ENCODE peak calls at places on chromosomes 16 and 17, in five cellular contexts. B is body of pancreas, E is HCT116, R is mammary epithelial cell, A is Peyer's patch. Y is an unnamed sample. For H3K36me3, the result is how much of the 10 kb centered on the place peaks cover.

GRCh38 chr17:40458001-40458791 is 14.9 kb downstream of the IGFBP4 start:
- DNase-seq in A (no peak), E (no peak), R (no peak), B (peak), Y (no peak)

GRCh38 chr16:66616592-66616991 is 12.1 kb downstream of the CMTM3 start:
- DNase-seq in R (no peak), B (no peak), A (no peak), E (no peak), Y (no peak)

GRCh38 chr16:56933266-56933619 is 1.3 kb downstream of the HERPUD1 start:
- DNase-seq in R (no peak), B (no peak), A (no peak), E (no peak), Y (no peak)

GRCh38 chr16:20904507-20905079 is 4.0 kb downstream of the LYRM1 start:
- DNase-seq in A (no peak), E (peak), R (peak), B (peak), Y (no peak)

GRCh38 chr16:72848759-72849664 is 198.9 kb downstream of the ZFHX3 start:
- DNase-seq in A (peak), B (peak), E (peak), R (peak), Y (peak)

GRCh38 chr16:50114357-50115129 is 38.6 kb upstream of the TENT4B start:
- DNase-seq in E (no peak), B (no peak), A (no peak), R (peak), Y (no peak)

GRCh38 chr16:57341441-57342303 is 16.9 kb upstream of the CCL22 start:
- DNase-seq in A (no peak), B (peak), R (peak), E (no peak), Y (no peak)

GRCh38 chr17:7191571-7192270 is 12.6 kb upstream of the ASGR1 start:
- DNase-seq in R (no peak), A (no peak), B (peak), E (no peak), Y (no peak)

GRCh38 chr17:4087911-4088693 is 54.7 kb downstream of the ZZEF1 start:
- DNase-seq in A (no peak), B (no peak), E (no peak), R (peak), Y (no peak)

GRCh38 chr17:48593840-48594411 is 347 bp upstream of the HOXB5 start:
- DNase-seq in A (peak), R (peak), E (no peak), B (peak), Y (peak)

GRCh38 chr17:81253358-81254131 is 14.4 kb downstream of the NDUFAF8 start:
- DNase-seq in A (no peak), R (no peak), B (peak), E (no peak), Y (no peak)

GRCh38 chr17:1108810-1109605 is 70.8 kb downstream of the ABR start:
- DNase-seq in A (peak), B (peak), R (peak), E (no peak), Y (peak)

GRCh38 chr16:459761-460160 is 34.3 kb downstream of the RAB11FIP3 start:
- DNase-seq in E (no peak), R (no peak), B (no peak), A (no peak), Y (no peak)

GRCh38 chr16:84569382-84569987 is 48.4 kb downstream of the COTL1 start:
- DNase-seq in E (no peak), B (peak), A (no peak), R (no peak), Y (no peak)

GRCh38 chr17:31549121-31549524 is 157.6 kb downstream of the RAB11FIP4 start:
- DNase-seq in R (no peak), B (no peak), A (no peak), E (no peak), Y (no peak)

GRCh38 chr17:66507103-66507923 is 204.9 kb downstream of the PRKCA start:
- DNase-seq in E (peak), B (peak), A (no peak), R (peak), Y (no peak)

GRCh38 chr16:28140788-28141618 is 70.8 kb downstream of the XPO6 start:
- DNase-seq in R (no peak), B (peak), E (no peak), A (no peak), Y (no peak)

GRCh38 chr17:69729937-69730336 is 315.4 kb downstream of the MAP2K6 start:
- DNase-seq in B (no peak), R (peak), E (no peak), A (no peak), Y (no peak)

GRCh38 chr17:44198721-44199552 is 747 bp downstream of the ATXN7L3 start:
- DNase-seq in E (no peak), A (peak), B (peak), R (peak), Y (peak)

GRCh38 chr16:67781548-67781921 is 24.8 kb downstream of the RANBP10 start:
- DNase-seq in B (no peak), A (no peak), E (no peak), R (peak), Y (no peak)

GRCh38 chr17:34254651-34255380 is at the start of gene CCL2:
- DNase-seq in R (no peak), B (peak), E (no peak), A (no peak), Y (no peak)

GRCh38 chr17:55330344-55330933 is 65.7 kb downstream of the HLF start:
- DNase-seq in R (no peak), A (no peak), E (no peak), B (no peak), Y (no peak)

GRCh38 chr17:68840073-68840472 is 115.1 kb downstream of the ABCA8 start:
- DNase-seq in B (no peak), R (no peak), A (no peak), E (no peak), Y (no peak)

GRCh38 chr17:70278846-70279465 is 109.6 kb downstream of the KCNJ2 start:
- DNase-seq in B (no peak), E (no peak), A (no peak), R (no peak), Y (no peak)

GRCh38 chr17:80930335-80931040 is 61.2 kb upstream of the CHMP6 start:
- DNase-seq in E (no peak), B (no peak), A (peak), R (no peak), Y (no peak)

GRCh38 chr16:27600386-27600785 is 50.4 kb downstream of the KATNIP start:
- DNase-seq in B (no peak), A (no peak), R (no peak), E (no peak), Y (no peak)

GRCh38 chr17:43584666-43585102 is 38.5 kb upstream of the ETV4 start:
- DNase-seq in A (no peak), R (no peak), E (no peak), B (no peak), Y (no peak)

DNA sequence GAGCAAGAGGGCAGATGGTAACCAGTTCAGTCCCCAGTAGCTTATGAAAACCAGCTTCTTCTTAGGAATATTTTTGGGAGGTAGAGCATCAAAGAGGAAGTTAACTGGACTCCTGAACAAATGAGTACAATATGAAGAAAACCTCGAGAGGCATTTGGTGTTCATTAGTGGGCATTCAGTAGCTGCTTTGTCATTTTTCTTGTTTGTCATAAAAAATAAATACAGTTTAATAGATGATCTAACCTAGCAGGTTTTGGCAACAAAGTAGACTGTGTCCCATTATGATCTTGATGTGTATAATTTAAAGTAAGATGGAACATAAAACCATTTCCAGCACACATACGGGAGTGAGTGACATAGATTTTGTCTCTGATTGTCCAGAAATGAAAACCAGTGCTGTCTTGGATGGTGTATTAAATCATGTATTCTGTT is 173.1 kb downstream of the HS3ST3A1 start:
- DNase-seq in B (no peak), E (no peak), R (no peak), A (no peak), Y (no peak)
- H3K27ac ChIP-seq in B (no peak), E (no peak), R (no peak), A (no peak), Y (no peak)

GRCh38 chr17:28394717-28395116 is 11.3 kb downstream of the SLC46A1 start:
- DNase-seq in A (no peak), R (no peak), E (no peak), B (no peak), Y (no peak)
- H3K36me3 ChIP-seq in A (half or more), R (under half), E (under half), B (under half), Y (under half)

GRCh38 chr16:4329354-4329775 is 13.5 kb downstream of the GLIS2 start:
- DNase-seq in A (no peak), E (no peak), B (no peak), R (no peak), Y (peak)

GRCh38 chr16:4332623-4333307 is 16.9 kb downstream of the GLIS2 start:
- DNase-seq in A (peak), B (no peak), E (no peak), R (no peak), Y (peak)

GRCh38 chr16:4333308-4333638 is 17.4 kb downstream of the GLIS2 start:
- DNase-seq in E (no peak), R (no peak), B (no peak), A (no peak), Y (no peak)

GRCh38 chr16:4330277-4330882 is 14.5 kb downstream of the GLIS2 start:
- DNase-seq in R (peak), B (peak), E (no peak), A (peak), Y (peak)

GRCh38 chr16:4332083-4332482 is 16.2 kb downstream of the GLIS2 start:
- DNase-seq in A (peak), E (no peak), R (no peak), B (no peak), Y (peak)
- H3K27ac ChIP-seq in A (no peak), E (no peak), R (no peak), B (no peak), Y (no peak)

DNA sequence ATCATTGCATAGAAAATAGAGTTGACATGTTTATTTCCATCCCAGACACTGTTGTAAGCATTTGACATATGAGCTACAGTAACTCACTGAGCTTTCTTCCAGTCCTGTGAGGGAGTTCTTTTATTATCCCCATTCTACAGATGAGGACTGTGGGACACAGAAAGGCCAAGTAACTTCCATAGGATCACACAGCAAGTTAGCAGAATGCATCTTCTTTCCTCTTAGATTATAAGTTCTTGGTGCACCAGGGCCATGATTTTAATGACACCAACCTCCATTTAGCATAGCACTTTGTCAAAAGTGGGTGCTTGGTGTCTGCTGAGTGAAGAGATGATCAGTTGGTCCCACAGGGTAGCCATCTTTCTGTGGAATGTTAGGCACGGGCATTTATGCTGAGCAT is 12.7 kb downstream of the JPT2 start:
- DNase-seq in E (no peak), B (no peak), A (no peak), R (no peak), Y (no peak)
- H3K36me3 ChIP-seq in E (half or more), B (under half), A (half or more), R (under half), Y (half or more)

GRCh38 chr16:79597277-79597676 is 3.3 kb downstream of the MAF start:
- DNase-seq in A (no peak), E (no peak), B (no peak), R (peak), Y (no peak)
- H3K27ac ChIP-seq in A (peak), E (no peak), B (no peak), R (peak), Y (peak)